ENCODE peak calls at places on chromosomes 2 and 18, in seven cellular contexts. One of them, this sample, is unnamed.

GRCh38 chr2:1988049-1988448 is 243.7 kb upstream of the PXDN start:
- DNase-seq in HCT116: no peak
- DNase-seq in SK-N-SH: no peak
- DNase-seq in HepG2: no peak
- DNase-seq in K562: no peak
- DNase-seq in H1: no peak
- DNase-seq in GM12878: no peak
- DNase-seq in this sample: no peak

GRCh38 chr18:28357785-28358401 is 181.0 kb upstream of the CDH2 start:
- DNase-seq in HCT116: peak; percentile 18
- DNase-seq in SK-N-SH: no peak
- DNase-seq in HepG2: peak; percentile 38
- DNase-seq in K562: no peak
- DNase-seq in H1: no peak
- DNase-seq in GM12878: no peak
- DNase-seq in this sample: peak; percentile 18

GRCh38 chr2:174072069-174072468 is 106.9 kb upstream of the SP3 start:
- DNase-seq in HCT116: no peak
- DNase-seq in SK-N-SH: no peak
- DNase-seq in HepG2: no peak
- DNase-seq in K562: no peak
- DNase-seq in H1: no peak
- DNase-seq in GM12878: peak; percentile 11
- DNase-seq in this sample: no peak

GRCh38 chr2:234954551-234954992 is 2.8 kb downstream of the SH3BP4 start:
- DNase-seq in HCT116: no peak
- DNase-seq in SK-N-SH: no peak
- DNase-seq in HepG2: no peak
- DNase-seq in K562: no peak
- DNase-seq in H1: no peak
- DNase-seq in GM12878: no peak
- DNase-seq in this sample: peak; percentile 43

GRCh38 chr2:68775272-68775847 is 40.7 kb downstream of the ARHGAP25 start:
- DNase-seq in HCT116: no peak
- DNase-seq in SK-N-SH: no peak
- DNase-seq in HepG2: no peak
- DNase-seq in K562: no peak
- DNase-seq in H1: no peak
- DNase-seq in GM12878: no peak
- DNase-seq in this sample: no peak

GRCh38 chr18:6820314-6820713 is 90.8 kb downstream of the ARHGAP28 start:
- DNase-seq in HCT116: no peak
- DNase-seq in SK-N-SH: no peak
- DNase-seq in HepG2: no peak
- DNase-seq in K562: no peak
- DNase-seq in H1: no peak
- DNase-seq in GM12878: no peak
- DNase-seq in this sample: no peak

GRCh38 chr18:58979615-58980014 is 114.9 kb downstream of the ZNF532 start:
- DNase-seq in HCT116: no peak
- DNase-seq in SK-N-SH: no peak
- DNase-seq in HepG2: no peak
- DNase-seq in K562: no peak
- DNase-seq in H1: peak; percentile 36
- DNase-seq in GM12878: no peak
- DNase-seq in this sample: no peak

GRCh38 chr2:2619995-2620394 is 288.9 kb upstream of the MYT1L start:
- DNase-seq in HCT116: no peak
- DNase-seq in SK-N-SH: no peak
- DNase-seq in HepG2: no peak
- DNase-seq in K562: no peak
- DNase-seq in H1: no peak
- DNase-seq in GM12878: no peak
- DNase-seq in this sample: no peak

GRCh38 chr2:81714817-81715216 is 1410.3 kb upstream of the LRRTM1 start:
- DNase-seq in HCT116: no peak
- DNase-seq in SK-N-SH: no peak
- DNase-seq in HepG2: no peak
- DNase-seq in K562: no peak
- DNase-seq in H1: no peak
- DNase-seq in GM12878: no peak
- DNase-seq in this sample: no peak

GRCh38 chr2:218392891-218393462 is 6.7 kb upstream of the CTDSP1 start:
- DNase-seq in HCT116: no peak
- DNase-seq in SK-N-SH: peak; percentile 27
- DNase-seq in HepG2: no peak
- DNase-seq in K562: no peak
- DNase-seq in H1: no peak
- DNase-seq in GM12878: no peak
- DNase-seq in this sample: no peak

GRCh38 chr2:43075054-43075593 is 151.3 kb downstream of the ZFP36L2 start:
- DNase-seq in HCT116: no peak
- DNase-seq in SK-N-SH: peak; percentile 66
- DNase-seq in HepG2: peak; percentile 76
- DNase-seq in K562: no peak
- DNase-seq in H1: no peak
- DNase-seq in GM12878: no peak
- DNase-seq in this sample: peak; percentile 39

GRCh38 chr18:65610939-65611338 is 139.9 kb upstream of the CDH7 start:
- DNase-seq in HCT116: no peak
- DNase-seq in SK-N-SH: no peak
- DNase-seq in HepG2: no peak
- DNase-seq in K562: no peak
- DNase-seq in H1: no peak
- DNase-seq in GM12878: no peak
- DNase-seq in this sample: no peak

GRCh38 chr2:236176417-236176816 is 8.2 kb upstream of the GBX2 start:
- DNase-seq in HCT116: no peak
- DNase-seq in SK-N-SH: peak; percentile 85
- DNase-seq in HepG2: peak; percentile 64
- DNase-seq in K562: peak; percentile 59
- DNase-seq in H1: peak; percentile 58
- DNase-seq in GM12878: no peak
- DNase-seq in this sample: no peak

GRCh38 chr2:96145028-96145939 is at the start of gene DUSP2:
- DNase-seq in HCT116: peak; percentile 57
- DNase-seq in SK-N-SH: no peak
- DNase-seq in HepG2: no peak
- DNase-seq in K562: no peak
- DNase-seq in H1: peak; percentile 81
- DNase-seq in GM12878: peak; percentile 85
- DNase-seq in this sample: peak; percentile 80

GRCh38 chr18:34562252-34562870 is 147.7 kb upstream of the DTNA start:
- DNase-seq in HCT116: no peak
- DNase-seq in SK-N-SH: no peak
- DNase-seq in HepG2: no peak
- DNase-seq in K562: no peak
- DNase-seq in H1: no peak
- DNase-seq in GM12878: no peak
- DNase-seq in this sample: no peak

GRCh38 chr2:25333981-25334380 is 7.7 kb downstream of the DNMT3A start:
- DNase-seq in HCT116: no peak
- DNase-seq in SK-N-SH: no peak
- DNase-seq in HepG2: no peak
- DNase-seq in K562: no peak
- DNase-seq in H1: no peak
- DNase-seq in GM12878: no peak
- DNase-seq in this sample: no peak

GRCh38 chr2:120318626-120319025 is 27.3 kb upstream of the INHBB start:
- DNase-seq in HCT116: no peak
- DNase-seq in SK-N-SH: no peak
- DNase-seq in HepG2: no peak
- DNase-seq in K562: no peak
- DNase-seq in H1: no peak
- DNase-seq in GM12878: no peak
- DNase-seq in this sample: no peak

GRCh38 chr2:109529532-109530449 is 84.0 kb downstream of the SEPTIN10 start:
- DNase-seq in HCT116: no peak
- DNase-seq in SK-N-SH: no peak
- DNase-seq in HepG2: no peak
- DNase-seq in K562: no peak
- DNase-seq in H1: no peak
- DNase-seq in GM12878: no peak
- DNase-seq in this sample: no peak

GRCh38 chr18:78757014-78757413 is 222.6 kb upstream of the SALL3 start:
- DNase-seq in HCT116: no peak
- DNase-seq in SK-N-SH: no peak
- DNase-seq in HepG2: no peak
- DNase-seq in K562: no peak
- DNase-seq in H1: no peak
- DNase-seq in GM12878: no peak
- DNase-seq in this sample: no peak

GRCh38 chr2:237818066-237818473 is 19.5 kb downstream of the RBM44 start:
- DNase-seq in HCT116: no peak
- DNase-seq in SK-N-SH: no peak
- DNase-seq in HepG2: no peak
- DNase-seq in K562: no peak
- DNase-seq in H1: no peak
- DNase-seq in GM12878: no peak
- DNase-seq in this sample: no peak

GRCh38 chr2:237819231-237819630 is 20.7 kb downstream of the RBM44 start:
- DNase-seq in HCT116: no peak
- DNase-seq in SK-N-SH: no peak
- DNase-seq in HepG2: no peak
- DNase-seq in K562: no peak
- DNase-seq in H1: no peak
- DNase-seq in GM12878: no peak
- DNase-seq in this sample: no peak

GRCh38 chr2:237816531-237816930 is 18.0 kb downstream of the RBM44 start:
- DNase-seq in HCT116: no peak
- DNase-seq in SK-N-SH: no peak
- DNase-seq in HepG2: no peak
- DNase-seq in K562: no peak
- DNase-seq in H1: no peak
- DNase-seq in GM12878: no peak
- DNase-seq in this sample: no peak

GRCh38 chr2:237820421-237820820 is 21.8 kb downstream of the RBM44 start:
- DNase-seq in HCT116: no peak
- DNase-seq in SK-N-SH: no peak
- DNase-seq in HepG2: no peak
- DNase-seq in K562: no peak
- DNase-seq in H1: no peak
- DNase-seq in GM12878: no peak
- DNase-seq in this sample: no peak

DNA sequence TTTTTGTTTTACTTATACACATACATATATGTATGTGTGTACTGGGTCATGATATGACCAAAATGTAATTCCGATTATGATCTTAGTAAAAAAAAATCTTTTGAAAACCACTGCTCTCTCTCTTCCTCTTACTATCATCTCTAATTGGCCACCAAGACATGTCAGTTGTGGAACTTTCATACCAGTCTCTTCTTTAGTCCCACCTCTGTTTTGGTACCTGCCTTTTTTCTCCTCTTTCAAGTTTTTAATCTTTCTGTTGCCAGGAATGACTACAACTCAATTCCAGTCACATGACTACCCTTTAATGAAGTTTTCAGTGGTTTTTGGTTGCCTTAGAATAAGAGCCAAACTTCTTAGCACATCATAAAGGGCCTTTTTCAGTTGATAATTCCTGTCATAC is 17.1 kb downstream of the RBM44 start:
- DNase-seq in HCT116: no peak
- DNase-seq in SK-N-SH: no peak
- DNase-seq in HepG2: no peak
- DNase-seq in K562: no peak
- DNase-seq in H1: no peak
- DNase-seq in GM12878: peak; percentile 45
- DNase-seq in this sample: no peak
- TF ChIP-seq JUND in HCT116: no peak
- TF ChIP-seq JUND in SK-N-SH: no peak
- TF ChIP-seq JUND in HepG2: no peak
- TF ChIP-seq JUND in K562: no peak
- TF ChIP-seq JUND in H1: no peak
- TF ChIP-seq JUND in GM12878: no peak
- TF ChIP-seq JUND in this sample: no peak

GRCh38 chr2:232488097-232488711 is 570 bp upstream of the ECEL1 start:
- DNase-seq in HCT116: no peak
- DNase-seq in SK-N-SH: peak; percentile 43
- DNase-seq in HepG2: no peak
- DNase-seq in K562: no peak
- DNase-seq in H1: peak; percentile 83
- DNase-seq in GM12878: no peak
- DNase-seq in this sample: no peak
- TF ChIP-seq JUND in HCT116: no peak
- TF ChIP-seq JUND in SK-N-SH: no peak
- TF ChIP-seq JUND in HepG2: no peak
- TF ChIP-seq JUND in K562: no peak
- TF ChIP-seq JUND in H1: no peak
- TF ChIP-seq JUND in GM12878: no peak
- TF ChIP-seq JUND in this sample: no peak

GRCh38 chr2:199306116-199306515 is 151.6 kb downstream of the SATB2 start:
- DNase-seq in HCT116: no peak
- DNase-seq in SK-N-SH: no peak
- DNase-seq in HepG2: no peak
- DNase-seq in K562: no peak
- DNase-seq in H1: no peak
- DNase-seq in GM12878: no peak
- DNase-seq in this sample: no peak

GRCh38 chr2:199308567-199308966 is 149.2 kb downstream of the SATB2 start:
- DNase-seq in HCT116: no peak
- DNase-seq in SK-N-SH: no peak
- DNase-seq in HepG2: no peak
- DNase-seq in K562: no peak
- DNase-seq in H1: no peak
- DNase-seq in GM12878: no peak
- DNase-seq in this sample: no peak

GRCh38 chr2:199307461-199307860 is 150.3 kb downstream of the SATB2 start:
- DNase-seq in HCT116: no peak
- DNase-seq in SK-N-SH: no peak
- DNase-seq in HepG2: no peak
- DNase-seq in K562: no peak
- DNase-seq in H1: no peak
- DNase-seq in GM12878: no peak
- DNase-seq in this sample: no peak

GRCh38 chr2:199302851-199303250 is 154.9 kb downstream of the SATB2 start:
- DNase-seq in HCT116: no peak
- DNase-seq in SK-N-SH: no peak
- DNase-seq in HepG2: no peak
- DNase-seq in K562: no peak
- DNase-seq in H1: no peak
- DNase-seq in GM12878: no peak
- DNase-seq in this sample: no peak

DNA sequence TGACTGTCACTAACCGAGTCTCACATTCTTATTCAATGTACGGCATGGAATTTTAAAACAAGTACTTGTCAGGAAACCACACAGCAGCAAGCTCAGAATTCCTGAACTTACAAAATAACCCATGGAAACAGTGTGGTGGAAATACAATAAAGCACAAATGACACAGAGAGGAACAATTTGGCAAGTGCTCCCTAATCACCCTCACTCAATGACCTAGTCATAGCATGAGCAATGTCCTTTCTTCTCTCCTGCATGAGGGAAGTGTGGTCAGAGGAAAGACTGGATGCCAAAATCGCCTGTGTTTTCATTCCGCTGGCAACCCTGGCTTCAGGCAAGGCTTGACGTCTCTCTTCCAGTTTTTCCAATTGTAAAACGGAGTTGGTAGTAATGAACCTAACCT is 153.9 kb downstream of the SATB2 start:
- DNase-seq in HCT116: no peak
- DNase-seq in SK-N-SH: no peak
- DNase-seq in HepG2: no peak
- DNase-seq in K562: no peak
- DNase-seq in H1: no peak
- DNase-seq in GM12878: no peak
- DNase-seq in this sample: no peak
- TF ChIP-seq JUND in HCT116: no peak
- TF ChIP-seq JUND in SK-N-SH: no peak
- TF ChIP-seq JUND in HepG2: no peak
- TF ChIP-seq JUND in K562: no peak
- TF ChIP-seq JUND in H1: no peak
- TF ChIP-seq JUND in GM12878: no peak
- TF ChIP-seq JUND in this sample: no peak

GRCh38 chr2:168530980-168531379 is 74.9 kb downstream of the CERS6 start:
- DNase-seq in HCT116: no peak
- DNase-seq in SK-N-SH: no peak
- DNase-seq in HepG2: no peak
- DNase-seq in K562: no peak
- DNase-seq in H1: no peak
- DNase-seq in GM12878: no peak
- DNase-seq in this sample: no peak
- TF ChIP-seq JUND in HCT116: no peak
- TF ChIP-seq JUND in SK-N-SH: no peak
- TF ChIP-seq JUND in HepG2: no peak
- TF ChIP-seq JUND in K562: no peak
- TF ChIP-seq JUND in H1: no peak
- TF ChIP-seq JUND in GM12878: no peak
- TF ChIP-seq JUND in this sample: no peak

This sample was measured in T47D.